ENCODE peak calls at places on chromosomes 3 and 15, in nine cellular contexts. R is A549, T is adrenal gland, C is prostate gland, Z is H54, M is transverse colon, B is tibial nerve, X is thyroid gland, L is ovary. U is an unnamed sample.

GRCh38 chr3:13286873-13287272 is 133.2 kb downstream of the NUP210 start:
- DNase-seq in R (no peak), T (no peak), C (no peak), Z (no peak), M (no peak), B (no peak), X (no peak), L (no peak), U (no peak)

GRCh38 chr3:126358038-126358815 is 1.0 kb upstream of the KLF15 start:
- DNase-seq in R (no peak), T (peak), C (peak), Z (no peak), M (no peak), B (peak), X (peak), L (no peak), U (no peak)

GRCh38 chr3:98903705-98904481 is 2.4 kb upstream of the DCBLD2 start:
- DNase-seq in R (no peak), T (no peak), C (no peak), Z (no peak), M (no peak), B (no peak), X (no peak), L (peak), U (no peak)

GRCh38 chr15:61034793-61035710 is 194.1 kb downstream of the RORA start:
- DNase-seq in R (no peak), T (no peak), C (no peak), Z (no peak), M (no peak), B (no peak), X (no peak), L (no peak), U (no peak)

GRCh38 chr3:121985841-121986240 is 36.2 kb downstream of the ILDR1 start:
- DNase-seq in R (no peak), T (no peak), C (no peak), Z (no peak), M (no peak), B (no peak), X (peak), L (no peak), U (no peak)

GRCh38 chr15:40545457-40545856 is 19.4 kb downstream of the CCDC32 start:
- DNase-seq in R (no peak), T (no peak), C (no peak), Z (no peak), M (no peak), B (no peak), X (no peak), L (no peak), U (no peak)

GRCh38 chr15:62089616-62090015 is 22.8 kb downstream of the C2CD4A start:
- DNase-seq in R (no peak), T (no peak), C (no peak), Z (no peak), M (no peak), B (no peak), X (no peak), L (no peak), U (no peak)

GRCh38 chr3:108125550-108126071 is 34.8 kb upstream of the CD47 start:
- DNase-seq in R (no peak), T (no peak), C (no peak), Z (no peak), M (peak), B (no peak), X (peak), L (no peak), U (no peak)

GRCh38 chr15:23472033-23472432 is 25.0 kb upstream of the GOLGA6L2 start:
- DNase-seq in R (no peak), T (no peak), C (no peak), Z (no peak), M (no peak), B (no peak), X (no peak), L (no peak), U (no peak)

GRCh38 chr3:112341386-112341785 is 8.4 kb downstream of the CD200 start:
- DNase-seq in R (no peak), T (no peak), C (no peak), Z (no peak), M (no peak), B (no peak), X (no peak), L (no peak), U (no peak)

GRCh38 chr3:110344897-110345767 is 726.5 kb upstream of the NECTIN3 start:
- DNase-seq in R (peak), T (no peak), C (no peak), Z (no peak), M (no peak), B (no peak), X (no peak), L (no peak), U (no peak)

GRCh38 chr15:70726753-70727152 is 36.6 kb downstream of the UACA start:
- DNase-seq in R (no peak), T (no peak), C (no peak), Z (no peak), M (no peak), B (no peak), X (peak), L (no peak), U (no peak)

GRCh38 chr15:51093865-51094605 is 671 bp downstream of the TNFAIP8L3 start:
- DNase-seq in R (no peak), T (peak), C (no peak), Z (peak), M (peak), B (peak), X (peak), L (peak), U (no peak)

GRCh38 chr3:156106721-156107373 is 13.5 kb upstream of the KCNAB1 start:
- DNase-seq in R (no peak), T (no peak), C (no peak), Z (no peak), M (no peak), B (no peak), X (no peak), L (no peak), U (no peak)

GRCh38 chr3:122681294-122682015 is 816 bp downstream of the PARP14 start:
- DNase-seq in R (no peak), T (no peak), C (no peak), Z (no peak), M (no peak), B (no peak), X (peak), L (peak), U (no peak)

GRCh38 chr3:79835701-79836100 is 67.9 kb upstream of the ROBO1 start:
- DNase-seq in R (no peak), T (no peak), C (no peak), Z (no peak), M (no peak), B (no peak), X (no peak), L (no peak), U (no peak)

GRCh38 chr15:99050328-99050980 is 42.9 kb upstream of the PGPEP1L start:
- DNase-seq in R (no peak), T (no peak), C (no peak), Z (no peak), M (no peak), B (no peak), X (no peak), L (no peak), U (no peak)

GRCh38 chr3:45362768-45363167 is 25.6 kb upstream of the LARS2 start:
- DNase-seq in R (no peak), T (peak), C (no peak), Z (no peak), M (no peak), B (no peak), X (no peak), L (no peak), U (no peak)

GRCh38 chr3:29668233-29668632 is 387.4 kb downstream of the RBMS3 start:
- DNase-seq in R (no peak), T (no peak), C (no peak), Z (no peak), M (no peak), B (no peak), X (peak), L (no peak), U (no peak)

GRCh38 chr3:58563386-58564035 is 13.7 kb downstream of the FAM107A start:
- DNase-seq in R (peak), T (no peak), C (no peak), Z (peak), M (no peak), B (no peak), X (no peak), L (no peak), U (no peak)

GRCh38 chr3:145417678-145418077 is 743.3 kb downstream of the PLOD2 start:
- DNase-seq in R (no peak), T (no peak), C (no peak), Z (no peak), M (no peak), B (no peak), X (no peak), L (no peak), U (no peak)

GRCh38 chr15:76195506-76196285 is 115.6 kb downstream of the ETFA start:
- DNase-seq in R (no peak), T (no peak), C (no peak), Z (no peak), M (no peak), B (no peak), X (no peak), L (no peak), U (no peak)

GRCh38 chr15:90553248-90553745 is 23.6 kb downstream of the CRTC3 start:
- DNase-seq in R (no peak), T (peak), C (no peak), Z (no peak), M (no peak), B (no peak), X (no peak), L (no peak), U (no peak)

GRCh38 chr15:81303241-81304225 is 20.4 kb downstream of the STARD5 start:
- DNase-seq in R (no peak), T (no peak), C (peak), Z (no peak), M (no peak), B (no peak), X (no peak), L (no peak), U (no peak)

GRCh38 chr3:23440416-23441294 is 237.5 kb downstream of the UBE2E2 start:
- DNase-seq in R (no peak), T (no peak), C (no peak), Z (no peak), M (no peak), B (no peak), X (no peak), L (no peak), U (no peak)

GRCh38 chr3:156483961-156484787 is 70.7 kb downstream of the SSR3 start:
- DNase-seq in R (no peak), T (peak), C (no peak), Z (peak), M (peak), B (no peak), X (peak), L (no peak), U (no peak)

GRCh38 chr15:59274126-59274970 is 67.7 kb downstream of the LDHAL6B start:
- DNase-seq in R (peak), T (no peak), C (no peak), Z (peak), M (no peak), B (no peak), X (no peak), L (no peak), U (no peak)

GRCh38 chr3:56222866-56223265 is 245.4 kb downstream of the ERC2 start:
- DNase-seq in R (no peak), T (no peak), C (no peak), Z (no peak), M (no peak), B (no peak), X (no peak), L (no peak), U (no peak)

GRCh38 chr3:4313606-4314308 is 10.6 kb downstream of the SETMAR start:
- DNase-seq in R (peak), T (no peak), C (no peak), Z (no peak), M (no peak), B (no peak), X (no peak), L (no peak), U (no peak)

GRCh38 chr3:10263549-10264363 is 15.5 kb downstream of the TATDN2 start:
- DNase-seq in R (peak), T (peak), C (no peak), Z (peak), M (peak), B (no peak), X (peak), L (peak), U (no peak)

GRCh38 chr3:923161-923910 is 169.5 kb upstream of the CNTN6 start:
- DNase-seq in R (no peak), T (no peak), C (no peak), Z (no peak), M (no peak), B (no peak), X (no peak), L (no peak), U (no peak)

GRCh38 chr3:122533931-122534334 is 19.2 kb upstream of the KPNA1 start:
- DNase-seq in R (peak), T (peak), C (no peak), Z (peak), M (no peak), B (no peak), X (no peak), L (no peak), U (peak)

GRCh38 chr3:36763850-36764703 is at the start of gene DCLK3:
- DNase-seq in R (no peak), T (no peak), C (no peak), Z (no peak), M (no peak), B (no peak), X (no peak), L (no peak), U (peak)

GRCh38 chr3:39154323-39155021 is 1.1 kb upstream of the CSRNP1 start:
- DNase-seq in R (peak), T (no peak), C (no peak), Z (peak), M (no peak), B (no peak), X (peak), L (peak), U (no peak)
- TF ChIP-seq POLR2A in R (peak), T (no peak), C (no peak), Z (no peak), M (no peak), B (no peak), X (peak), L (no peak), U (no peak)

GRCh38 chr15:45449387-45449786 is 71.0 kb upstream of the GATM start:
- DNase-seq in R (no peak), T (no peak), C (no peak), Z (no peak), M (no peak), B (no peak), X (no peak), L (no peak), U (no peak)

GRCh38 chr15:45448516-45448915 is 70.2 kb upstream of the GATM start:
- DNase-seq in R (no peak), T (no peak), C (no peak), Z (no peak), M (peak), B (no peak), X (no peak), L (no peak), U (no peak)

GRCh38 chr15:45450468-45450867 is 72.1 kb downstream of the SLC30A4 start:
- DNase-seq in R (no peak), T (no peak), C (no peak), Z (no peak), M (peak), B (no peak), X (no peak), L (no peak), U (no peak)

GRCh38 chr15:45451265-45451664 is 71.3 kb downstream of the SLC30A4 start:
- DNase-seq in R (no peak), T (no peak), C (no peak), Z (no peak), M (no peak), B (no peak), X (no peak), L (no peak), U (no peak)

GRCh38 chr15:45449878-45450277 is 71.5 kb upstream of the GATM start:
- DNase-seq in R (no peak), T (no peak), C (peak), Z (no peak), M (peak), B (no peak), X (no peak), L (no peak), U (no peak)
- TF ChIP-seq POLR2A in R (no peak), T (no peak), C (peak), Z (no peak), M (no peak), B (no peak), X (no peak), L (no peak), U (no peak)

DNA sequence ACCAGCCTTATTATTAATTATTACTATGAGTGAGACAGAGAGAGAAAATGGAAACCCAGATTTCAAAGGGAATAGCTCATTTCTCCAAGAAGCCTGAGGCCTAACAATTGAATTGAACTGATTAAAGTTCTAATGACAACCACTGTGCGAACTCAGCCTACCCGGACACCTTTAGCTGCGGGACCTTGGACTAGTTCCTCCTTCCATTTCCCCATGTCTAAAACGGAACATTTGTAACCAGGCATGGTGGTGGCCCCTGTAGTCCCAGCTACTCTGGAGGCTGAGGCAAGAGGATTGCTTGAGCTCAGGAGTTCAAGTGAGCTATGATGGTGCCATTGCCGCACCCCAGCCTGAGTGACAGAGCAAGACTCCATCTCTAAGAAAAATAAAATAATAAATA is 16.4 kb upstream of the RTP2 start:
- DNase-seq in R (no peak), T (no peak), C (no peak), Z (no peak), M (no peak), B (no peak), X (no peak), L (no peak), U (no peak)
- TF ChIP-seq POLR2A in R (no peak), T (no peak), C (no peak), Z (no peak), M (no peak), B (no peak), X (no peak), L (no peak), U (no peak)

GRCh38 chr3:187742351-187743171 is 2.7 kb downstream of the BCL6 start:
- DNase-seq in R (no peak), T (peak), C (peak), Z (no peak), M (peak), B (no peak), X (peak), L (no peak), U (no peak)
- TF ChIP-seq POLR2A in R (no peak), T (peak), C (no peak), Z (no peak), M (peak), B (peak), X (no peak), L (no peak), U (no peak)

GRCh38 chr3:150691414-150692040 is 12.2 kb downstream of the ERICH6 start:
- DNase-seq in R (peak), T (no peak), C (no peak), Z (no peak), M (no peak), B (no peak), X (no peak), L (no peak), U (no peak)

GRCh38 chr3:150682819-150683218 is 20.9 kb downstream of the ERICH6 start:
- DNase-seq in R (no peak), T (no peak), C (no peak), Z (no peak), M (no peak), B (no peak), X (no peak), L (no peak), U (no peak)

DNA sequence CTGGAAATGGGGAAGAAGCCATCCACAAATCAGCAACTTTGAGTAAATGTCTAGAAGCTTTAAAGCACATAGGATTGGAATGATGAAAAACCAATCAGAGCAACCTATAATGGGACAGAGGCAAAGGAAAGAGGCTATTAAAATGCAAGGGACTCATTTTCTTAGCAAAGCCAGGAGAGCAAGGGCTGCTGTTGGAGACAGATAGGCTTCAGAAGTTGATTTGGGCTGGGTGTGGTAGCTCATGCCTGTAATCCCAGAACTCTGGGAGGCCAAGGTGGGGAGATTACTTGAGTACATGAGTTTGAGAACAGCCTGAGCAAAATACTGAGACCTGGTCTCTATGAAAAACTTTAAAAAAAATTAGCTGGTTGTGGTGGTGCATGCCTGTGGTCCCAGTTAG is 16.1 kb downstream of the ERICH6 start:
- DNase-seq in R (no peak), T (no peak), C (no peak), Z (no peak), M (no peak), B (no peak), X (no peak), L (no peak), U (no peak)
- TF ChIP-seq POLR2A in R (no peak), T (no peak), C (no peak), Z (no peak), M (no peak), B (no peak), X (no peak), L (no peak), U (no peak)

DNA sequence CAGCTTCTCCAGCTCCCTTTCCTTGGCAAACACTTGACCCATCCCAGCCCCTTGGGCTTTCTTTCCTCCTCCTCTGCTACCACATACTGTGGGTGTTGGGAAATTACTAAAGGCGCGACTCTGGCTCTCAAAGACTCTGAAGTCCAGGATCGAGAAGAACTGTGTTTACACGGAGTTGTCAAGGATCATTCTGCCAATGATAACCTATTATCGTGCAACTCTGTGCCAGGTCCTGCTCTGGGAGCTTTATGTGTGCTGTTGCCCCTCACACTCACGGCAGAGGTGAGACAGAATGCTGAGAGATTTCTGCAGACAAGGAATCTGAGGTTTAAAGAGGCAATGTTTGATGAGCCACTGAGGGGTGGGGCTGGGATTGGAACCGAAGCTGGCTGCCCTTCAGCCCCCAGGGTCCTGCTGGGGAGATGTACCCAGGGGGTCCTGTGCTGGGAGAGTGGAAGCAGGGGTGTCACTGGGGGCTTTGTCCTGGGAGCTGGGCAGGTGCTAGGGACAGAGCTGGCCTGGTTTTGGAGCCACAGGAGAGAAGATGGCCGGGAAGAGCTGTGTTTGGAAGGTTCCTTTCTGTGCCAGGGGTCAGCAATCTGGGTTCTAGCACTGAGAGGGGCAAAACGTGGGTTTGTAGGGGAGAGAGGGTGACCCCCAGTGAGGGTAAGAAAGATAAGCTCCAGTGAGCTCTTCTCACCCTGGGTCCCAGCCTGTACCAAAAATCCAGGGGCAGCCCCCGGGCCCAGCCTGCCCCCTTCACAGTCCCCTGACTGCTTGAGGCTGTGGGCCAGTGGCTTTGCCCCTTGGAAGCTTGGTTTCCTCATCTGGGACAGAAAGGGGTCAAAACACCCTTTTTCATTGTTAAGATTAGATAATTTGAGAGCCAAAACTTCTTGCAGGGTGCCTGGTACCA is 69.4 kb downstream of the SMAD3 start:
- DNase-seq in R (no peak), T (no peak), C (no peak), Z (no peak), M (no peak), B (no peak), X (no peak), L (no peak), U (no peak)
- TF ChIP-seq POLR2A in R (no peak), T (no peak), C (no peak), Z (no peak), M (no peak), B (no peak), X (no peak), L (no peak), U (peak)

GRCh38 chr15:32683906-32684584 is 33.8 kb upstream of the GREM1 start:
- DNase-seq in R (peak), T (peak), C (no peak), Z (peak), M (no peak), B (no peak), X (peak), L (no peak), U (no peak)
- TF ChIP-seq POLR2A in R (no peak), T (no peak), C (no peak), Z (no peak), M (no peak), B (no peak), X (no peak), L (no peak), U (no peak)

GRCh38 chr3:64687381-64687780 is 419 bp downstream of the ADAMTS9 start:
- DNase-seq in R (no peak), T (peak), C (peak), Z (no peak), M (peak), B (no peak), X (no peak), L (peak), U (no peak)

GRCh38 chr3:64685331-64685799 is 2.4 kb downstream of the ADAMTS9 start:
- DNase-seq in R (no peak), T (peak), C (peak), Z (no peak), M (peak), B (no peak), X (peak), L (peak), U (no peak)

GRCh38 chr3:64686446-64686908 is 1.3 kb downstream of the ADAMTS9 start:
- DNase-seq in R (peak), T (peak), C (peak), Z (no peak), M (peak), B (no peak), X (peak), L (no peak), U (no peak)

GRCh38 chr3:64684715-64685261 is 3.0 kb downstream of the ADAMTS9 start:
- DNase-seq in R (no peak), T (peak), C (peak), Z (no peak), M (peak), B (no peak), X (peak), L (peak), U (no peak)

GRCh38 chr3:64685800-64686445 is 1.9 kb downstream of the ADAMTS9 start:
- DNase-seq in R (peak), T (peak), C (peak), Z (no peak), M (peak), B (peak), X (peak), L (peak), U (no peak)
- TF ChIP-seq POLR2A in R (no peak), T (peak), C (peak), Z (no peak), M (peak), B (peak), X (peak), L (peak), U (no peak)

U was measured in GM12892.